ENCODE peak calls at places on chromosomes 6 and 20, in eight cellular contexts. F is psoas muscle, N is epithelial cell of esophagus, O is uterus, R is fibroblast of lung, T is stomach, W is tibial artery, V is ascending aorta. J is an unnamed sample.

GRCh38 chr6:2734517-2735076 is 16.1 kb downstream of the MYLK4 start:
- DNase-seq in F (no peak), N (peak; percentile 67), O (no peak), R (peak; percentile 40), T (no peak), W (no peak), V (no peak), J (no peak)

GRCh38 chr6:112268011-112268410 is 13.6 kb upstream of the LAMA4 start:
- DNase-seq in F (no peak), N (no peak), O (no peak), R (no peak), T (no peak), W (no peak), V (no peak), J (no peak)

GRCh38 chr20:6045566-6045965 is 8.3 kb downstream of the LRRN4 start:
- DNase-seq in F (no peak), N (peak; percentile 16), O (no peak), R (peak; percentile 49), T (no peak), W (no peak), V (no peak), J (no peak)

GRCh38 chr6:159979136-159979874 is 10.4 kb downstream of the IGF2R start:
- DNase-seq in F (peak; percentile 70), N (peak; percentile 88), O (no peak), R (peak; percentile 80), T (peak; percentile 37), W (no peak), V (peak; percentile 80), J (peak; percentile 57)

GRCh38 chr20:47776639-47777038 is 8.6 kb downstream of the SULF2 start:
- DNase-seq in F (no peak), N (no peak), O (no peak), R (no peak), T (no peak), W (no peak), V (no peak), J (no peak)

GRCh38 chr20:39048000-39048696 is 86.0 kb downstream of the DHX35 start:
- DNase-seq in F (peak; percentile 80), N (peak; percentile 76), O (peak; percentile 74), R (peak; percentile 57), T (peak; percentile 86), W (peak; percentile 80), V (peak; percentile 89), J (peak; percentile 31)

GRCh38 chr6:111703723-111704122 is 98.0 kb upstream of the TRAF3IP2 start:
- DNase-seq in F (no peak), N (no peak), O (no peak), R (no peak), T (no peak), W (no peak), V (no peak), J (no peak)

GRCh38 chr6:125974214-125974866 is 12.0 kb upstream of the TRMT11 start:
- DNase-seq in F (no peak), N (peak; percentile 60), O (no peak), R (peak; percentile 47), T (no peak), W (no peak), V (no peak), J (no peak)

GRCh38 chr6:141309295-141309694 is 823.4 kb upstream of the GJE1 start:
- DNase-seq in F (no peak), N (peak; percentile 8), O (no peak), R (no peak), T (no peak), W (no peak), V (no peak), J (no peak)

GRCh38 chr6:122372647-122373046 is 26.8 kb upstream of the HSF2 start:
- DNase-seq in F (no peak), N (no peak), O (no peak), R (no peak), T (no peak), W (no peak), V (no peak), J (no peak)

GRCh38 chr20:60062431-60063336 is 104.5 kb downstream of the CDH26 start:
- DNase-seq in F (no peak), N (no peak), O (peak; percentile 31), R (peak; percentile 77), T (no peak), W (no peak), V (no peak), J (no peak)

GRCh38 chr6:31794866-31795615 is 511 bp downstream of the VARS1 start:
- DNase-seq in F (no peak), N (no peak), O (no peak), R (peak; percentile 52), T (no peak), W (no peak), V (no peak), J (no peak)

GRCh38 chr6:113371106-113371505 is 486.0 kb upstream of the MARCKS start:
- DNase-seq in F (no peak), N (no peak), O (no peak), R (no peak), T (no peak), W (no peak), V (no peak), J (no peak)

GRCh38 chr6:39865011-39865888 is 69.0 kb downstream of the MOCS1 start:
- DNase-seq in F (peak; percentile 75), N (no peak), O (peak; percentile 80), R (peak; percentile 30), T (peak; percentile 81), W (peak; percentile 71), V (peak; percentile 89), J (peak; percentile 58)

GRCh38 chr6:110509617-110510231 is 33.3 kb upstream of the SLC22A16 start:
- DNase-seq in F (no peak), N (peak; percentile 79), O (peak; percentile 25), R (peak; percentile 94), T (peak; percentile 43), W (no peak), V (no peak), J (no peak)

GRCh38 chr6:108732101-108732870 is 115.9 kb upstream of the ARMC2 start:
- DNase-seq in F (no peak), N (peak; percentile 79), O (no peak), R (peak; percentile 74), T (peak; percentile 63), W (no peak), V (peak; percentile 59), J (no peak)

GRCh38 chr20:62143976-62144825 is 632 bp downstream of the SS18L1 start:
- DNase-seq in F (peak; percentile 67), N (peak; percentile 82), O (peak; percentile 40), R (peak; percentile 70), T (peak; percentile 57), W (peak; percentile 41), V (peak; percentile 72), J (peak; percentile 48)

GRCh38 chr6:27494103-27494502 is 21.2 kb upstream of the ZNF184 start:
- DNase-seq in F (no peak), N (no peak), O (no peak), R (no peak), T (no peak), W (no peak), V (no peak), J (no peak)

GRCh38 chr6:169472786-169473416 is 219.3 kb upstream of the THBS2 start:
- DNase-seq in F (no peak), N (no peak), O (no peak), R (no peak), T (no peak), W (no peak), V (no peak), J (no peak)

GRCh38 chr6:3813150-3813780 is 35.9 kb upstream of the FAM50B start:
- DNase-seq in F (peak; percentile 70), N (peak; percentile 63), O (peak; percentile 69), R (peak; percentile 61), T (peak; percentile 28), W (peak; percentile 63), V (peak; percentile 75), J (peak; percentile 83)

GRCh38 chr6:161406633-161407032 is 132.8 kb upstream of the AGPAT4 start:
- DNase-seq in F (no peak), N (peak; percentile 99), O (no peak), R (peak; percentile 92), T (no peak), W (no peak), V (no peak), J (no peak)

GRCh38 chr20:21713901-21714296 is 8.4 kb downstream of the PAX1 start:
- DNase-seq in F (no peak), N (no peak), O (no peak), R (no peak), T (no peak), W (no peak), V (no peak), J (no peak)

GRCh38 chr20:35568645-35569044 is 26.8 kb downstream of the ERGIC3 start:
- DNase-seq in F (no peak), N (peak; percentile 47), O (no peak), R (no peak), T (no peak), W (peak; percentile 5), V (no peak), J (no peak)

GRCh38 chr6:71034578-71034977 is 77.7 kb upstream of the B3GAT2 start:
- DNase-seq in F (no peak), N (no peak), O (no peak), R (peak; percentile 30), T (no peak), W (no peak), V (no peak), J (no peak)

GRCh38 chr6:98779618-98780017 is 54.8 kb upstream of the POU3F2 start:
- DNase-seq in F (no peak), N (no peak), O (no peak), R (no peak), T (no peak), W (no peak), V (no peak), J (no peak)

GRCh38 chr6:73207221-73207837 is 18.0 kb downstream of the KHDC1L start:
- DNase-seq in F (no peak), N (peak; percentile 27), O (no peak), R (peak; percentile 52), T (no peak), W (no peak), V (no peak), J (no peak)

GRCh38 chr20:60101201-60101893 is 143.1 kb downstream of the CDH26 start:
- DNase-seq in F (no peak), N (no peak), O (no peak), R (no peak), T (no peak), W (no peak), V (no peak), J (no peak)

GRCh38 chr6:14732845-14733757 is 512.8 kb upstream of the JARID2 start:
- DNase-seq in F (no peak), N (peak; percentile 94), O (no peak), R (peak; percentile 90), T (no peak), W (no peak), V (peak; percentile 38), J (no peak)

GRCh38 chr6:111804627-111805235 is 68.5 kb downstream of the FYN start:
- DNase-seq in F (no peak), N (no peak), O (peak; percentile 44), R (peak; percentile 94), T (peak; percentile 36), W (peak; percentile 34), V (no peak), J (no peak)

GRCh38 chr6:158767714-158768113 is 51.5 kb downstream of the EZR start:
- DNase-seq in F (no peak), N (no peak), O (no peak), R (no peak), T (no peak), W (no peak), V (no peak), J (no peak)

GRCh38 chr6:138289739-138290138 is 71.4 kb upstream of the PBOV1 start:
- DNase-seq in F (no peak), N (no peak), O (no peak), R (peak; percentile 3), T (peak; percentile 38), W (no peak), V (no peak), J (no peak)

GRCh38 chr6:46437671-46438221 is 53.5 kb downstream of the RCAN2 start:
- DNase-seq in F (no peak), N (no peak), O (no peak), R (peak; percentile 15), T (no peak), W (no peak), V (no peak), J (peak; percentile 72)

GRCh38 chr6:45420083-45420908 is 42.6 kb upstream of the SUPT3H start:
- DNase-seq in F (no peak), N (peak; percentile 64), O (no peak), R (peak; percentile 89), T (no peak), W (no peak), V (no peak), J (no peak)

GRCh38 chr6:7214400-7214940 is 98.5 kb downstream of the SSR1 start:
- DNase-seq in F (no peak), N (no peak), O (no peak), R (no peak), T (no peak), W (no peak), V (no peak), J (peak; percentile 48)

J was measured in gastrocnemius medialis.